ENCODE peak calls at places on chromosomes 4 and X, in six cellular contexts. E is effector memory CD4-positive, alpha-beta T cell; Q is heart left ventricle; K is CD4-positive, CD25-positive, alpha-beta regulatory T cell; V is IMR-90; N is esophagus squamous epithelium. D is an unnamed sample.
A peak's percentile ranks its signal among the peaks of the same experiment; 100 is the strongest.

GRCh38 chr4:97105716-97106115 is 1037.6 kb downstream of the STPG2 start:
- DNase-seq in K (no peak), E (no peak), V (no peak), Q (no peak), N (no peak), D (no peak)

GRCh38 chr4:30716671-30717207 is 3.4 kb upstream of the PCDH7 start:
- DNase-seq in N (no peak), E (no peak), Q (no peak), K (no peak), V (no peak), D (no peak)

GRCh38 chr4:170022211-170022610 is 4.0 kb downstream of the MFAP3L start:
- DNase-seq in E (no peak), V (no peak), Q (no peak), K (no peak), N (no peak), D (no peak)

GRCh38 chrX:18792828-18793227 is 85.4 kb downstream of the PPEF1 start:
- DNase-seq in N (no peak), K (no peak), E (no peak), V (no peak), Q (no peak), D (no peak)

GRCh38 chr4:340011-340410 is 2.4 kb downstream of the ZNF141 start:
- DNase-seq in V (no peak), K (no peak), Q (no peak), E (no peak), N (no peak), D (no peak)

GRCh38 chrX:118523920-118524319 is 28.3 kb downstream of the DOCK11 start:
- DNase-seq in Q (no peak), K (peak; percentile 42), E (peak; percentile 50), N (no peak), V (no peak), D (no peak)

GRCh38 chr4:46937493-46937892 is 28.4 kb upstream of the COX7B2 start:
- DNase-seq in N (no peak), K (no peak), E (no peak), V (no peak), Q (no peak), D (no peak)

GRCh38 chr4:109721033-109721432 is 8.8 kb downstream of the PLA2G12A start:
- DNase-seq in K (no peak), Q (no peak), E (no peak), V (peak; percentile 70), N (no peak), D (no peak)

GRCh38 chrX:71998836-71999509 is 88.3 kb downstream of the NHSL2 start:
- DNase-seq in K (no peak), E (no peak), V (no peak), N (no peak), Q (peak; percentile 19), D (no peak)

GRCh38 chr4:175651701-175652100 is 160.4 kb downstream of the GPM6A start:
- DNase-seq in Q (no peak), V (no peak), E (no peak), N (no peak), K (no peak), D (no peak)

GRCh38 chrX:69136546-69137331 is 28.5 kb downstream of the PJA1 start:
- DNase-seq in V (no peak), E (no peak), Q (peak; percentile 32), N (no peak), K (no peak), D (peak; percentile 68)

GRCh38 chr4:110850461-110851447 is 227.9 kb upstream of the PITX2 start:
- DNase-seq in Q (peak; percentile 18), E (no peak), K (no peak), N (no peak), V (no peak), D (peak; percentile 69)

GRCh38 chr4:48498895-48499294 is 8.8 kb downstream of the ZAR1 start:
- DNase-seq in Q (no peak), N (no peak), V (no peak), K (no peak), E (no peak), D (no peak)

GRCh38 chrX:42422961-42423360 is 355.0 kb downstream of the PPP1R2C start:
- DNase-seq in K (no peak), Q (no peak), V (no peak), N (no peak), E (no peak), D (no peak)

GRCh38 chrX:1725472-1725871 is 110.6 kb downstream of the ASMT start:
- DNase-seq in K (no peak), V (no peak), N (no peak), E (no peak), Q (no peak), D (no peak)

GRCh38 chrX:72272868-72273267 is 4.2 kb downstream of the RPS4X start:
- DNase-seq in V (peak; percentile 76), N (no peak), Q (no peak), E (no peak), K (no peak), D (no peak)

GRCh38 chrX:139224953-139225665 is 305.4 kb upstream of the F9 start:
- DNase-seq in N (no peak), Q (no peak), E (no peak), V (no peak), K (no peak), D (peak; percentile 54)

DNA sequence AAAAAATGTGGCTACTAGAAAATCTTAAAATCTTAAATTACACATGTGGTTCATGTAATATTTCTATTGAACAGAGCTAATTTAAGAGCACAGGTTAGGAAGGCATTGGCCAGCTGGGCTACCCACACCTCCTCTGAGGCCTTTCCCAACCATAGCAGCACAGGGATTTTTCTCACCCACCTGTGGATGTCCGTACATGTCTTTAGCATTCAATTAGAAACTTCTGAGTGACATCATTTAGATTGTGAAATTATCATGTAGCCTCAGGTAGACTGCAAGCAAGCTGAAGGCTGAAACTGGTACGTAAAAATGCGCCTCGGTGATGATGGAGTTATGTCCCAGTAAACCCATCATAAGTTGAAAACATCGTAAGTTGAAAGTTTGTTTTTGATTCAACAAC is 31.2 kb downstream of the SCARB2 start:
- DNase-seq in Q (no peak), N (no peak), E (no peak), K (no peak), V (no peak), D (no peak)
- H3K4me1 ChIP-seq in Q (peaks cover 12% of the 10 kb centered on the region), N (no peaks in the 10 kb centered on the region), E (no peaks in the 10 kb centered on the region), K (no peaks in the 10 kb centered on the region), V (peaks cover 3% of the 10 kb centered on the region), D (peaks cover 30% of the 10 kb centered on the region)

GRCh38 chr4:15717126-15717525 is 14.3 kb downstream of the BST1 start:
- DNase-seq in E (no peak), V (peak; percentile 59), N (no peak), Q (no peak), K (no peak), D (no peak)
- H3K4me3 ChIP-seq in E (no peak overlapping the region), V (no peak overlapping the region), N (no peak overlapping the region), Q (no peak overlapping the region), K (no peak overlapping the region), D (no peak overlapping the region)

GRCh38 chr4:2799444-2799911 is 6.6 kb downstream of the SH3BP2 start:
- DNase-seq in N (no peak), V (no peak), Q (no peak), E (no peak), K (no peak), D (peak; percentile 45)
- H3K4me1 ChIP-seq in N (peaks cover 83% of the 10 kb centered on the region), V (peaks cover 51% of the 10 kb centered on the region), Q (peaks cover 98% of the 10 kb centered on the region), E (peaks cover 47% of the 10 kb centered on the region), K (peaks cover 58% of the 10 kb centered on the region), D (peaks cover 39% of the 10 kb centered on the region)

GRCh38 chrX:9876205-9876604 is 90.0 kb downstream of the SHROOM2 start:
- DNase-seq in N (no peak), K (no peak), V (no peak), Q (no peak), E (no peak), D (no peak)
- H3K4me3 ChIP-seq in N (no peak overlapping the region), K (no peak overlapping the region), V (no peak overlapping the region), Q (no peak overlapping the region), E (no peak overlapping the region), D (no peak overlapping the region)

GRCh38 chr4:7652451-7652871 is 217.7 kb upstream of the PSAPL1 start:
- DNase-seq in K (no peak), E (no peak), V (no peak), Q (no peak), N (no peak), D (peak; percentile 12)
- H3K4me1 ChIP-seq in K (peaks cover 14% of the 10 kb centered on the region), E (peaks cover 11% of the 10 kb centered on the region), V (peaks cover 15% of the 10 kb centered on the region), Q (peaks cover 59% of the 10 kb centered on the region), N (peaks cover 12% of the 10 kb centered on the region), D (no peaks in the 10 kb centered on the region)

DNA sequence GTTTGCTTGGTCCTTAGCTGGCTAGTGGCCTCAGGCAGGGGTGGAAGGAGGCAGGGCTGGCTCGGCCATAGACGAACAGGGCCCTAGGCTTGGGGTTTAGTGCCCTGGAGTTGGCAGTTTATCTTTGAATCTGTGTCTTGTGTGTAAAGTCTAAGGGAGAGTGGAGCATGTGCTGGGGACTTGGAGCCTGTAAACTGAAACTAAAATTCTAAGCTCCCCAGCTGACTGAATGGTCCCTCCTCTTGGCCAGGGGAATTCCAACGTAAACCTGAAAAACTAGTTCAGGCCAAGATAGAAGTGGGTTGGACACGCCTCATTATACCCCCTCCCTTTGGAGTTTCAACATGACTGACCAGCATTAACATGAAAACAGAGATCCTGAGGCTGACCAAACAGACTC is 46.1 kb upstream of the GPR78 start:
- DNase-seq in E (no peak), K (no peak), Q (no peak), N (no peak), V (peak; percentile 66), D (no peak)
- H3K4me3 ChIP-seq in E (no peak overlapping the region), K (no peak overlapping the region), Q (no peak overlapping the region), N (peak overlapping the region; percentile 20), V (no peak overlapping the region), D (no peak overlapping the region)

GRCh38 chr4:168843635-168844034 is 166.4 kb downstream of the CBR4 start:
- DNase-seq in K (no peak), V (no peak), E (no peak), N (no peak), Q (no peak), D (no peak)

GRCh38 chr4:168842186-168842585 is 167.9 kb downstream of the CBR4 start:
- DNase-seq in Q (no peak), N (no peak), E (no peak), V (no peak), K (no peak), D (no peak)

GRCh38 chr4:168846414-168846813 is 163.6 kb downstream of the CBR4 start:
- DNase-seq in E (no peak), N (no peak), K (no peak), V (no peak), Q (no peak), D (no peak)

GRCh38 chr4:168845897-168846296 is 164.2 kb downstream of the CBR4 start:
- DNase-seq in E (no peak), V (no peak), N (no peak), Q (no peak), K (no peak), D (no peak)

GRCh38 chr4:168844261-168845039 is 165.6 kb downstream of the CBR4 start:
- DNase-seq in V (peak; percentile 91), E (no peak), Q (no peak), K (no peak), N (no peak), D (no peak)
- H3K4me1 ChIP-seq in V (peaks cover 29% of the 10 kb centered on the region), E (no peaks in the 10 kb centered on the region), Q (peaks cover 63% of the 10 kb centered on the region), K (no peaks in the 10 kb centered on the region), N (peaks cover 18% of the 10 kb centered on the region), D (peaks cover 83% of the 10 kb centered on the region)

D was measured in psoas muscle.